ENCODE peak calls at places on chromosomes 6 and 20, in six cellular contexts. One of them, this sample, is unnamed.

GRCh38 chr6:166389119-166389518 is 6.4 kb upstream of the MPC1 start:
- DNase-seq in WTC11: no peak
- DNase-seq in foreskin keratinocyte: no peak
- DNase-seq in HepG2: peak
- DNase-seq in neural progenitor cell: no peak
- DNase-seq in EL: no peak
- DNase-seq in this sample: no peak

GRCh38 chr6:139644821-139645220 is 270.4 kb upstream of the CITED2 start:
- DNase-seq in WTC11: no peak
- DNase-seq in foreskin keratinocyte: no peak
- DNase-seq in HepG2: no peak
- DNase-seq in neural progenitor cell: no peak
- DNase-seq in EL: peak
- DNase-seq in this sample: no peak

GRCh38 chr20:18989736-18990474 is 176.3 kb downstream of the SCP2D1 start:
- DNase-seq in WTC11: no peak
- DNase-seq in foreskin keratinocyte: no peak
- DNase-seq in HepG2: no peak
- DNase-seq in neural progenitor cell: no peak
- DNase-seq in EL: no peak
- DNase-seq in this sample: no peak

GRCh38 chr20:38725959-38726848 is 1.9 kb downstream of the SLC32A1 start:
- DNase-seq in WTC11: peak
- DNase-seq in foreskin keratinocyte: no peak
- DNase-seq in HepG2: peak
- DNase-seq in neural progenitor cell: peak
- DNase-seq in EL: peak
- DNase-seq in this sample: peak

GRCh38 chr6:44332585-44332984 is 9.9 kb upstream of the SPATS1 start:
- DNase-seq in WTC11: no peak
- DNase-seq in foreskin keratinocyte: no peak
- DNase-seq in HepG2: no peak
- DNase-seq in neural progenitor cell: no peak
- DNase-seq in EL: no peak
- DNase-seq in this sample: no peak

GRCh38 chr6:41252401-41252800 is 24.3 kb downstream of the TREML4 start:
- DNase-seq in WTC11: no peak
- DNase-seq in foreskin keratinocyte: no peak
- DNase-seq in HepG2: no peak
- DNase-seq in neural progenitor cell: no peak
- DNase-seq in EL: no peak
- DNase-seq in this sample: no peak

GRCh38 chr6:48624631-48625030 is 513.6 kb upstream of the PTCHD4 start:
- DNase-seq in WTC11: no peak
- DNase-seq in foreskin keratinocyte: no peak
- DNase-seq in HepG2: no peak
- DNase-seq in neural progenitor cell: no peak
- DNase-seq in EL: no peak
- DNase-seq in this sample: no peak

GRCh38 chr6:160202411-160202810 is 56.2 kb downstream of the SLC22A2 start:
- DNase-seq in WTC11: no peak
- DNase-seq in foreskin keratinocyte: no peak
- DNase-seq in HepG2: no peak
- DNase-seq in neural progenitor cell: no peak
- DNase-seq in EL: no peak
- DNase-seq in this sample: no peak

GRCh38 chr20:42986143-42986773 is 203.4 kb downstream of the PTPRT start:
- DNase-seq in WTC11: no peak
- DNase-seq in foreskin keratinocyte: no peak
- DNase-seq in HepG2: peak
- DNase-seq in neural progenitor cell: no peak
- DNase-seq in EL: no peak
- DNase-seq in this sample: no peak

GRCh38 chr6:92122746-92123145 is 1296.6 kb downstream of the EPHA7 start:
- DNase-seq in WTC11: no peak
- DNase-seq in foreskin keratinocyte: no peak
- DNase-seq in HepG2: peak
- DNase-seq in neural progenitor cell: peak
- DNase-seq in EL: no peak
- DNase-seq in this sample: no peak

GRCh38 chr6:105509506-105510331 is 106.8 kb upstream of the PREP start:
- DNase-seq in WTC11: peak
- DNase-seq in foreskin keratinocyte: no peak
- DNase-seq in HepG2: no peak
- DNase-seq in neural progenitor cell: peak
- DNase-seq in EL: peak
- DNase-seq in this sample: no peak

GRCh38 chr6:39520411-39520810 is 197.9 kb upstream of the KCNK16 start:
- DNase-seq in WTC11: no peak
- DNase-seq in foreskin keratinocyte: no peak
- DNase-seq in HepG2: no peak
- DNase-seq in neural progenitor cell: no peak
- DNase-seq in EL: no peak
- DNase-seq in this sample: no peak

GRCh38 chr20:35312348-35312747 is 20.1 kb upstream of the FAM83C start:
- DNase-seq in WTC11: no peak
- DNase-seq in foreskin keratinocyte: peak
- DNase-seq in HepG2: peak
- DNase-seq in neural progenitor cell: no peak
- DNase-seq in EL: peak
- DNase-seq in this sample: no peak

GRCh38 chr6:170256641-170257040 is 34.2 kb downstream of the DLL1 start:
- DNase-seq in WTC11: no peak
- DNase-seq in foreskin keratinocyte: no peak
- DNase-seq in HepG2: no peak
- DNase-seq in neural progenitor cell: no peak
- DNase-seq in EL: no peak
- DNase-seq in this sample: no peak

GRCh38 chr20:33010674-33011449 is 3.4 kb downstream of the BPIFB2 start:
- DNase-seq in WTC11: no peak
- DNase-seq in foreskin keratinocyte: no peak
- DNase-seq in HepG2: no peak
- DNase-seq in neural progenitor cell: no peak
- DNase-seq in EL: no peak
- DNase-seq in this sample: no peak

GRCh38 chr6:144908004-144908403 is 622.9 kb downstream of the UTRN start:
- DNase-seq in WTC11: no peak
- DNase-seq in foreskin keratinocyte: no peak
- DNase-seq in HepG2: no peak
- DNase-seq in neural progenitor cell: no peak
- DNase-seq in EL: no peak
- DNase-seq in this sample: no peak

GRCh38 chr6:53321701-53322100 is 27.0 kb downstream of the ELOVL5 start:
- DNase-seq in WTC11: no peak
- DNase-seq in foreskin keratinocyte: no peak
- DNase-seq in HepG2: peak
- DNase-seq in neural progenitor cell: no peak
- DNase-seq in EL: no peak
- DNase-seq in this sample: no peak

GRCh38 chr6:140415266-140415665 is 1040.8 kb upstream of the CITED2 start:
- DNase-seq in WTC11: peak
- DNase-seq in foreskin keratinocyte: no peak
- DNase-seq in HepG2: no peak
- DNase-seq in neural progenitor cell: peak
- DNase-seq in EL: no peak
- DNase-seq in this sample: no peak

GRCh38 chr6:109082178-109082577 is 12.5 kb downstream of the SESN1 start:
- DNase-seq in WTC11: no peak
- DNase-seq in foreskin keratinocyte: no peak
- DNase-seq in HepG2: no peak
- DNase-seq in neural progenitor cell: no peak
- DNase-seq in EL: peak
- DNase-seq in this sample: no peak

GRCh38 chr6:8857160-8857559 is 421.8 kb upstream of the SLC35B3 start:
- DNase-seq in WTC11: no peak
- DNase-seq in foreskin keratinocyte: no peak
- DNase-seq in HepG2: no peak
- DNase-seq in neural progenitor cell: no peak
- DNase-seq in EL: no peak
- DNase-seq in this sample: no peak

GRCh38 chr20:4266183-4266582 is 250.8 kb upstream of the RNF24 start:
- DNase-seq in WTC11: no peak
- DNase-seq in foreskin keratinocyte: no peak
- DNase-seq in HepG2: no peak
- DNase-seq in neural progenitor cell: no peak
- DNase-seq in EL: no peak
- DNase-seq in this sample: no peak

GRCh38 chr6:161434921-161435411 is 161.1 kb upstream of the AGPAT4 start:
- DNase-seq in WTC11: no peak
- DNase-seq in foreskin keratinocyte: peak
- DNase-seq in HepG2: no peak
- DNase-seq in neural progenitor cell: peak
- DNase-seq in EL: peak
- DNase-seq in this sample: no peak

GRCh38 chr6:134446228-134446848 is 128.4 kb upstream of the SGK1 start:
- DNase-seq in WTC11: no peak
- DNase-seq in foreskin keratinocyte: no peak
- DNase-seq in HepG2: no peak
- DNase-seq in neural progenitor cell: no peak
- DNase-seq in EL: peak
- DNase-seq in this sample: no peak

GRCh38 chr6:143233563-143234285 is 173.0 kb downstream of the AIG1 start:
- DNase-seq in WTC11: peak
- DNase-seq in foreskin keratinocyte: no peak
- DNase-seq in HepG2: no peak
- DNase-seq in neural progenitor cell: peak
- DNase-seq in EL: no peak
- DNase-seq in this sample: no peak

GRCh38 chr6:159691963-159692287 is 1.1 kb downstream of the SOD2 start:
- DNase-seq in WTC11: no peak
- DNase-seq in foreskin keratinocyte: no peak
- DNase-seq in HepG2: peak
- DNase-seq in neural progenitor cell: no peak
- DNase-seq in EL: no peak
- DNase-seq in this sample: no peak

GRCh38 chr6:50707652-50708325 is 5.5 kb upstream of the TFAP2D start:
- DNase-seq in WTC11: peak
- DNase-seq in foreskin keratinocyte: no peak
- DNase-seq in HepG2: no peak
- DNase-seq in neural progenitor cell: peak
- DNase-seq in EL: no peak
- DNase-seq in this sample: no peak

GRCh38 chr6:39366875-39367618 is 44.5 kb upstream of the KCNK16 start:
- DNase-seq in WTC11: no peak
- DNase-seq in foreskin keratinocyte: no peak
- DNase-seq in HepG2: no peak
- DNase-seq in neural progenitor cell: no peak
- DNase-seq in EL: no peak
- DNase-seq in this sample: no peak

GRCh38 chr6:41546866-41547798 is 951 bp downstream of the FOXP4 start:
- DNase-seq in WTC11: no peak
- DNase-seq in foreskin keratinocyte: no peak
- DNase-seq in HepG2: no peak
- DNase-seq in neural progenitor cell: peak
- DNase-seq in EL: peak
- DNase-seq in this sample: peak

GRCh38 chr6:159170999-159171712 is 2.0 kb downstream of the FNDC1 start:
- DNase-seq in WTC11: no peak
- DNase-seq in foreskin keratinocyte: no peak
- DNase-seq in HepG2: no peak
- DNase-seq in neural progenitor cell: peak
- DNase-seq in EL: peak
- DNase-seq in this sample: no peak

GRCh38 chr6:126300735-126301134 is 39.2 kb upstream of the CENPW start:
- DNase-seq in WTC11: no peak
- DNase-seq in foreskin keratinocyte: no peak
- DNase-seq in HepG2: no peak
- DNase-seq in neural progenitor cell: no peak
- DNase-seq in EL: no peak
- DNase-seq in this sample: no peak

GRCh38 chr6:117615981-117616961 is 14.0 kb upstream of the GOPC start:
- DNase-seq in WTC11: peak
- DNase-seq in foreskin keratinocyte: no peak
- DNase-seq in HepG2: no peak
- DNase-seq in neural progenitor cell: peak
- DNase-seq in EL: peak
- DNase-seq in this sample: peak

GRCh38 chr6:39167866-39168625 is 53.1 kb upstream of the SAYSD1 start:
- DNase-seq in WTC11: no peak
- DNase-seq in foreskin keratinocyte: no peak
- DNase-seq in HepG2: no peak
- DNase-seq in neural progenitor cell: no peak
- DNase-seq in EL: no peak
- DNase-seq in this sample: no peak

GRCh38 chr6:21565431-21565830 is 28.1 kb upstream of the SOX4 start:
- DNase-seq in WTC11: no peak
- DNase-seq in foreskin keratinocyte: no peak
- DNase-seq in HepG2: no peak
- DNase-seq in neural progenitor cell: no peak
- DNase-seq in EL: no peak
- DNase-seq in this sample: no peak

GRCh38 chr6:31615748-31616147 is 714 bp downstream of the AIF1 start:
- DNase-seq in WTC11: no peak
- DNase-seq in foreskin keratinocyte: no peak
- DNase-seq in HepG2: no peak
- DNase-seq in neural progenitor cell: no peak
- DNase-seq in EL: no peak
- DNase-seq in this sample: peak

GRCh38 chr6:33248643-33248931 is 23.1 kb downstream of the VPS52 start:
- DNase-seq in WTC11: no peak
- DNase-seq in foreskin keratinocyte: no peak
- DNase-seq in HepG2: no peak
- DNase-seq in neural progenitor cell: peak
- DNase-seq in EL: peak
- DNase-seq in this sample: no peak